ENCODE peak calls at places on chromosomes 5 and 9, in nine cellular contexts. I is IMR-90, U is transverse colon, X is fibroblast of lung, T is PC-3, F is A549, W is body of pancreas, N is astrocyte, E is pancreas. R is an unnamed sample. For H3K4me1, the result is how much of the 10 kb centered on the place peaks cover.

GRCh38 chr5:174903333-174903732 is 179.0 kb downstream of the MSX2 start:
- DNase-seq in I (no peak), U (no peak), X (no peak), T (peak), F (no peak), W (no peak), N (no peak), E (no peak), R (no peak)

GRCh38 chr9:126203313-126203712 is 123.3 kb upstream of the MVB12B start:
- DNase-seq in I (no peak), U (no peak), X (no peak), T (no peak), F (no peak), W (no peak), N (no peak), E (no peak), R (no peak)

GRCh38 chr5:135993894-135994514 is 34.8 kb upstream of the TGFBI start:
- DNase-seq in I (peak), U (no peak), X (peak), T (peak), F (no peak), W (no peak), N (peak), E (no peak), R (peak)

GRCh38 chr9:109276469-109277440 is 44.1 kb downstream of the EPB41L4B start:
- DNase-seq in I (no peak), U (no peak), X (no peak), T (no peak), F (no peak), W (peak), N (no peak), E (no peak), R (no peak)

GRCh38 chr5:124162782-124163532 is 583.5 kb downstream of the ZNF608 start:
- DNase-seq in I (peak), U (peak), X (no peak), T (peak), F (no peak), W (peak), N (peak), E (peak), R (peak)

GRCh38 chr5:34519489-34520220 is 136.5 kb upstream of the RAI14 start:
- DNase-seq in I (peak), U (no peak), X (peak), T (peak), F (no peak), W (no peak), N (peak), E (no peak), R (peak)

GRCh38 chr5:87258507-87258906 is 9.2 kb upstream of the RASA1 start:
- DNase-seq in I (no peak), U (no peak), X (no peak), T (no peak), F (no peak), W (no peak), N (no peak), E (no peak), R (no peak)

GRCh38 chr9:1979815-1980367 is 35.3 kb upstream of the SMARCA2 start:
- DNase-seq in I (peak), U (no peak), X (peak), T (no peak), F (no peak), W (peak), N (peak), E (no peak), R (no peak)

GRCh38 chr5:127844631-127845030 is 141.4 kb downstream of the CCDC192 start:
- DNase-seq in I (no peak), U (peak), X (no peak), T (no peak), F (no peak), W (no peak), N (no peak), E (no peak), R (no peak)

GRCh38 chr5:148687427-148687826 is 33.1 kb upstream of the HTR4 start:
- DNase-seq in I (peak), U (no peak), X (peak), T (peak), F (no peak), W (peak), N (no peak), E (no peak), R (peak)

GRCh38 chr9:682633-683508 is 158.6 kb upstream of the DMRT1 start:
- DNase-seq in I (peak), U (peak), X (peak), T (peak), F (no peak), W (peak), N (peak), E (peak), R (peak)

GRCh38 chr9:125430611-125431305 is 169.1 kb downstream of the GAPVD1 start:
- DNase-seq in I (no peak), U (no peak), X (no peak), T (no peak), F (no peak), W (no peak), N (no peak), E (no peak), R (no peak)

GRCh38 chr9:21267806-21268657 is 28.2 kb upstream of the IFNA14 start:
- DNase-seq in I (no peak), U (no peak), X (no peak), T (no peak), F (no peak), W (no peak), N (no peak), E (no peak), R (no peak)

GRCh38 chr5:16467363-16468219 is 2.0 kb upstream of the ZNF622 start:
- DNase-seq in I (peak), U (no peak), X (peak), T (peak), F (no peak), W (no peak), N (peak), E (no peak), R (peak)

GRCh38 chr9:106960238-106960637 is 97.3 kb downstream of the ZNF462 start:
- DNase-seq in I (no peak), U (no peak), X (no peak), T (no peak), F (no peak), W (no peak), N (no peak), E (no peak), R (no peak)

GRCh38 chr5:129909225-129909624 is 5.0 kb downstream of the CHSY3 start:
- DNase-seq in I (no peak), U (no peak), X (no peak), T (no peak), F (no peak), W (no peak), N (no peak), E (no peak), R (no peak)

GRCh38 chr5:160171656-160172055 is 52.4 kb upstream of the PWWP2A start:
- DNase-seq in I (no peak), U (no peak), X (no peak), T (no peak), F (no peak), W (no peak), N (no peak), E (no peak), R (peak)

GRCh38 chr5:128905225-128906110 is 59.8 kb upstream of the SLC27A6 start:
- DNase-seq in I (peak), U (peak), X (peak), T (peak), F (peak), W (peak), N (peak), E (peak), R (peak)

GRCh38 chr5:172004824-172005237 is 1.6 kb downstream of the FBXW11 start:
- DNase-seq in I (no peak), U (no peak), X (no peak), T (no peak), F (no peak), W (no peak), N (peak), E (no peak), R (no peak)

GRCh38 chr5:172002840-172003512 is 3.5 kb downstream of the FBXW11 start:
- DNase-seq in I (no peak), U (no peak), X (no peak), T (no peak), F (no peak), W (no peak), N (no peak), E (no peak), R (no peak)

GRCh38 chr5:172005708-172006377 is 595 bp downstream of the FBXW11 start:
- DNase-seq in I (no peak), U (peak), X (no peak), T (no peak), F (peak), W (peak), N (no peak), E (peak), R (peak)

GRCh38 chr5:172002310-172002709 is 4.1 kb downstream of the FBXW11 start:
- DNase-seq in I (no peak), U (no peak), X (no peak), T (peak), F (peak), W (no peak), N (no peak), E (no peak), R (peak)

GRCh38 chr5:172003750-172004149 is 2.7 kb downstream of the FBXW11 start:
- DNase-seq in I (no peak), U (no peak), X (peak), T (peak), F (no peak), W (no peak), N (peak), E (no peak), R (no peak)
- H3K4me1 ChIP-seq in I (under half), U (under half), X (under half), T (under half), F (under half), W (half or more), N (under half), E (under half), R (under half)

GRCh38 chr5:53350991-53351770 is 129.2 kb upstream of the FST start:
- DNase-seq in I (peak), U (no peak), X (no peak), T (peak), F (no peak), W (no peak), N (no peak), E (no peak), R (peak)
- TF ChIP-seq CTCF in I (peak), U (no peak), X (no peak), T (no peak), F (no peak), W (no peak), N (no peak), E (no peak), R (no peak)

DNA sequence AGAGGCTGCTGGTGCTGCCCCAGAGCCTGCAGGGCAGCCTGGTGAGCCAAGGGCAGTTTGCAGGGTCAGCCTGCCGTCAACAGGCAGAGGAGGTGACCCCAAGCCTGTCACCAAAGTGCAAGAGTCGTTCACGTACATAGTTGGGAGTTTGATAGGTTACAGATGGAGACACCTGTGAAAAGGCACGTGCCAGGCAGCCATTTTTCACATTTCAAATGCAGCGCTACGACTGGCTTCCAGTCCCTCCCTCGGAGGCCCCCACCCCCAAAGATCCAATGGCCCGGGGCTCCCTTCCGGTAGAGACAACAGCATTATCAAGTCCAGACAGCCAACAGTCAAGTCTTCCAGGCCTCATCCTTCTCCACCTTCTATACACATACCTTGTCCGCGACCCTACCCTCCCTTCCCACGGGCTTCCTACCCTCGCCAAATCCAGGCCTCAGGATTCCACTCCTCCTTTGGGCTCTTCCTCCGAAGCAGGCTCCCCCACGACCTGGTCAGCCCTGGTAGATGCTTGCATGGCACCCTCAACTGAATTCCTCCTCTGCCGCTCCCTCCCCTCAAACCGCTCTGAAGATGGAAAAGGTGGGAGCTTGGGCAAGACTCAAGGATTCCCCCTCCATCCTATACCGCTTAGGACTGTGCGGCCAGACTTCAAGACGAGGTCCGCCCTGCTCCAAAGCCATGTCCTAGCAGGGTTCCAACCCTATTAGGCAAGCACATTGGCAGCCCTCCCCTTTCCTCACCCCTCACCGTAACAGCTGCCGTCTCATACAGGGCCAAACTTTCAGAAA is 13.2 kb downstream of the HNRNPH1 start:
- DNase-seq in I (no peak), U (no peak), X (peak), T (no peak), F (no peak), W (no peak), N (no peak), E (no peak), R (no peak)
- H3K27ac ChIP-seq in I (no peak), U (no peak), X (no peak), T (no peak), F (no peak), W (no peak), N (no peak), E (no peak), R (peak)

DNA sequence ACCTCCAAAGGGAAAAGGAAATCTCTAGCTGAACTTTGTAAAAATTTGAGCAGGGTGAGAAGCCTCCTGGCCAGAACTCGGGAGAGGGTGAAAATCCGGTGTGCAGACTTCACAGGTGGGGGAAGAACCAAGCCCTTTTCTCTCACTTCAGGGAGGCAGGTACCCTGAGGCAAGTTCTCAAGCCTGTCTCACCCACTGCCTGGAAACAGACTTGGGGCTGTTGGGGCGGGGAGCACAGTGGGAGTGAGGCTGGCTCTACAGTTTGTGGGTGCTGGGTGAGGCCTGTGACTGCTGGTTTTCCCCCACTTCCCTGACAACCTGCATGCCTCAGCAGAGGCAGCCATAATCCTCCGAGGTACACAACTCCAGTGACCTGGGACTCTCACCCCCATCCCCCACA is 187.1 kb downstream of the KIF4B start:
- DNase-seq in I (no peak), U (no peak), X (no peak), T (no peak), F (no peak), W (no peak), N (no peak), E (no peak), R (no peak)
- H3K4me1 ChIP-seq in I (under half), U (under half), X (under half), T (under half), F (under half), W (under half), N (under half), E (under half), R (under half)

GRCh38 chr5:166330061-166330460 is 1961.4 kb upstream of the WWC1 start:
- DNase-seq in I (no peak), U (no peak), X (no peak), T (no peak), F (no peak), W (no peak), N (no peak), E (no peak), R (no peak)
- TF ChIP-seq CTCF in I (no peak), U (no peak), X (no peak), T (no peak), F (no peak), W (no peak), N (no peak), E (no peak), R (no peak)

DNA sequence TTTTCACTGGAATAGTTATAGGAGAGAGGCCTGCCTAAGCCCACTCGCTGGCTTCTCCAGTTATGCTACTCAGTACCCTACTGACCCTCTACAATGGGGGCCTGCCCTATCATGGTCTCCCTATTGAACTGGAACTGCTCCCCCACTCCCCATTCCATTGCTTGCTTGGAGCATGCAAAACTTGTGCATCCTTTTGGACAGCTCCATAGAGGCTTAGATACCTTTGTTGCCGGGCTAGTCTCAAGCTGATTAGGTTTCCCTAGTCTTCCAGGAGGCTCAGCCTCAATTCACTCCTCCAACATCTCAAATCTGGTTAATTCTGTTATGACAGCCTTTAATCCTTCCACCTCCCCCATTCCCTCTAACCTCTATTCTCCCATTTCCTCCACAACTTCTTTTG is 39.9 kb downstream of the KIF24 start:
- DNase-seq in I (peak), U (no peak), X (no peak), T (no peak), F (no peak), W (no peak), N (no peak), E (no peak), R (no peak)
- H3K27ac ChIP-seq in I (no peak), U (no peak), X (no peak), T (no peak), F (no peak), W (no peak), N (no peak), E (no peak), R (no peak)

GRCh38 chr9:36834736-36835135 is 199.3 kb downstream of the PAX5 start:
- DNase-seq in I (no peak), U (no peak), X (no peak), T (no peak), F (no peak), W (no peak), N (no peak), E (no peak), R (no peak)
- H3K4me1 ChIP-seq in I (under half), U (under half), X (under half), T (under half), F (under half), W (under half), N (under half), E (under half), R (under half)

R was measured in cardiac muscle cell.